ENCODE peak calls at places on chromosome 21, in ten cellular contexts. One of them, this sample, is unnamed.

GRCh38 chr21:34844924-34845238 is 176.1 kb downstream of the CLIC6 start:
- DNase-seq in lower leg skin: no peak
- DNase-seq in fibroblast of pulmonary artery: no peak
- DNase-seq in H9: no peak
- DNase-seq in cardiac muscle cell: no peak
- DNase-seq in HL-60: no peak
- DNase-seq in osteocyte: no peak
- DNase-seq in gastrocnemius medialis: no peak
- DNase-seq in foreskin keratinocyte: no peak
- DNase-seq in pancreas: no peak
- DNase-seq in this sample: no peak

GRCh38 chr21:29511076-29511475 is 212.4 kb downstream of the BACH1 start:
- DNase-seq in lower leg skin: no peak
- DNase-seq in fibroblast of pulmonary artery: no peak
- DNase-seq in H9: no peak
- DNase-seq in cardiac muscle cell: no peak
- DNase-seq in HL-60: no peak
- DNase-seq in osteocyte: no peak
- DNase-seq in gastrocnemius medialis: no peak
- DNase-seq in foreskin keratinocyte: no peak
- DNase-seq in pancreas: no peak
- DNase-seq in this sample: no peak

GRCh38 chr21:15121097-15121654 is 56.4 kb upstream of the NRIP1 start:
- DNase-seq in lower leg skin: no peak
- DNase-seq in fibroblast of pulmonary artery: no peak
- DNase-seq in H9: no peak
- DNase-seq in cardiac muscle cell: no peak
- DNase-seq in HL-60: no peak
- DNase-seq in osteocyte: no peak
- DNase-seq in gastrocnemius medialis: no peak
- DNase-seq in foreskin keratinocyte: no peak
- DNase-seq in pancreas: no peak
- DNase-seq in this sample: no peak

GRCh38 chr21:41369915-41370839 is 8.3 kb downstream of the MX2 start:
- DNase-seq in lower leg skin: peak; percentile 70
- DNase-seq in fibroblast of pulmonary artery: no peak
- DNase-seq in H9: no peak
- DNase-seq in cardiac muscle cell: no peak
- DNase-seq in HL-60: no peak
- DNase-seq in osteocyte: no peak
- DNase-seq in gastrocnemius medialis: no peak
- DNase-seq in foreskin keratinocyte: no peak
- DNase-seq in pancreas: no peak
- DNase-seq in this sample: no peak

GRCh38 chr21:42118901-42119300 is 47.8 kb downstream of the UMODL1 start:
- DNase-seq in lower leg skin: no peak
- DNase-seq in fibroblast of pulmonary artery: no peak
- DNase-seq in H9: no peak
- DNase-seq in cardiac muscle cell: no peak
- DNase-seq in HL-60: no peak
- DNase-seq in osteocyte: no peak
- DNase-seq in gastrocnemius medialis: no peak
- DNase-seq in foreskin keratinocyte: no peak
- DNase-seq in pancreas: no peak
- DNase-seq in this sample: no peak

GRCh38 chr21:33117268-33117888 is 47.4 kb downstream of the OLIG1 start:
- DNase-seq in lower leg skin: peak; percentile 63
- DNase-seq in fibroblast of pulmonary artery: no peak
- DNase-seq in H9: no peak
- DNase-seq in cardiac muscle cell: no peak
- DNase-seq in HL-60: no peak
- DNase-seq in osteocyte: no peak
- DNase-seq in gastrocnemius medialis: no peak
- DNase-seq in foreskin keratinocyte: no peak
- DNase-seq in pancreas: no peak
- DNase-seq in this sample: no peak

GRCh38 chr21:44064852-44065403 is 42.3 kb upstream of the PWP2 start:
- DNase-seq in lower leg skin: peak; percentile 29
- DNase-seq in fibroblast of pulmonary artery: no peak
- DNase-seq in H9: no peak
- DNase-seq in cardiac muscle cell: no peak
- DNase-seq in HL-60: no peak
- DNase-seq in osteocyte: no peak
- DNase-seq in gastrocnemius medialis: no peak
- DNase-seq in foreskin keratinocyte: no peak
- DNase-seq in pancreas: no peak
- DNase-seq in this sample: no peak

GRCh38 chr21:16773206-16773605 is 739.6 kb upstream of the CXADR start:
- DNase-seq in lower leg skin: no peak
- DNase-seq in fibroblast of pulmonary artery: peak; percentile 45
- DNase-seq in H9: no peak
- DNase-seq in cardiac muscle cell: no peak
- DNase-seq in HL-60: no peak
- DNase-seq in osteocyte: no peak
- DNase-seq in gastrocnemius medialis: no peak
- DNase-seq in foreskin keratinocyte: peak; percentile 32
- DNase-seq in pancreas: no peak
- DNase-seq in this sample: no peak

GRCh38 chr21:37658121-37658993 is 257.9 kb downstream of the KCNJ6 start:
- DNase-seq in lower leg skin: no peak
- DNase-seq in fibroblast of pulmonary artery: no peak
- DNase-seq in H9: no peak
- DNase-seq in cardiac muscle cell: no peak
- DNase-seq in HL-60: no peak
- DNase-seq in osteocyte: no peak
- DNase-seq in gastrocnemius medialis: no peak
- DNase-seq in foreskin keratinocyte: no peak
- DNase-seq in pancreas: no peak
- DNase-seq in this sample: no peak

GRCh38 chr21:37659874-37660273 is 256.4 kb downstream of the KCNJ6 start:
- DNase-seq in lower leg skin: no peak
- DNase-seq in fibroblast of pulmonary artery: no peak
- DNase-seq in H9: no peak
- DNase-seq in cardiac muscle cell: no peak
- DNase-seq in HL-60: no peak
- DNase-seq in osteocyte: no peak
- DNase-seq in gastrocnemius medialis: no peak
- DNase-seq in foreskin keratinocyte: no peak
- DNase-seq in pancreas: no peak
- DNase-seq in this sample: no peak

GRCh38 chr21:37656899-37657298 is 259.4 kb downstream of the KCNJ6 start:
- DNase-seq in lower leg skin: no peak
- DNase-seq in fibroblast of pulmonary artery: no peak
- DNase-seq in H9: no peak
- DNase-seq in cardiac muscle cell: no peak
- DNase-seq in HL-60: no peak
- DNase-seq in osteocyte: peak; percentile 60
- DNase-seq in gastrocnemius medialis: no peak
- DNase-seq in foreskin keratinocyte: no peak
- DNase-seq in pancreas: no peak
- DNase-seq in this sample: no peak

GRCh38 chr21:37660709-37661108 is 255.5 kb downstream of the KCNJ6 start:
- DNase-seq in lower leg skin: no peak
- DNase-seq in fibroblast of pulmonary artery: no peak
- DNase-seq in H9: no peak
- DNase-seq in cardiac muscle cell: no peak
- DNase-seq in HL-60: no peak
- DNase-seq in osteocyte: no peak
- DNase-seq in gastrocnemius medialis: no peak
- DNase-seq in foreskin keratinocyte: no peak
- DNase-seq in pancreas: no peak
- DNase-seq in this sample: no peak

GRCh38 chr21:37658994-37659458 is 257.2 kb downstream of the KCNJ6 start:
- DNase-seq in lower leg skin: no peak
- DNase-seq in fibroblast of pulmonary artery: peak; percentile 77
- DNase-seq in H9: no peak
- DNase-seq in cardiac muscle cell: no peak
- DNase-seq in HL-60: no peak
- DNase-seq in osteocyte: no peak
- DNase-seq in gastrocnemius medialis: peak; percentile 6
- DNase-seq in foreskin keratinocyte: peak; percentile 84
- DNase-seq in pancreas: peak; percentile 29
- DNase-seq in this sample: peak; percentile 83
- TF ChIP-seq CTCF in lower leg skin: no peak
- TF ChIP-seq CTCF in fibroblast of pulmonary artery: peak; percentile 40
- TF ChIP-seq CTCF in H9: no peak
- TF ChIP-seq CTCF in cardiac muscle cell: peak; percentile 23
- TF ChIP-seq CTCF in HL-60: no peak
- TF ChIP-seq CTCF in osteocyte: peak; percentile 52
- TF ChIP-seq CTCF in gastrocnemius medialis: peak; percentile 18
- TF ChIP-seq CTCF in foreskin keratinocyte: peak; percentile 65
- TF ChIP-seq CTCF in pancreas: peak; percentile 25
- TF ChIP-seq CTCF in this sample: peak; percentile 26

DNA sequence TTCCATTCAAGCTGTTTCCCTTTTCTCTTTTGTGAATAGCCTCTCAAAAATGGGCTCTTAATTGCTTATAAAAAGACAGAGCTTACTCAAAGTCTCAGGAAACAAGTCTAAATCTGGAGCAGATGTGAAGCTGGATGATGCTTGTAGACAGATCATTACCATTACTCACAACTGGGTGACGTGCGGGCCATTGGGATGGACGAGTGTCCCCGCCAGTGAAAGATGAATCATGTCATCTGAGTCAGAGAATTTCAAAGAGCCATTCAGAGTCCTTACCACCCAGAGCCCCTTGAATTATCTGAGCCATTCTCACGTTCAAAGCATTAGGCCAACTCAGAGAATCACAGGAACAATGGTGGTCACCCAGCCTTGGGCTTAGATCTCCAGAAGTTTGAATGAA is 134.6 kb downstream of the HUNK start:
- DNase-seq in lower leg skin: no peak
- DNase-seq in fibroblast of pulmonary artery: no peak
- DNase-seq in H9: no peak
- DNase-seq in cardiac muscle cell: no peak
- DNase-seq in HL-60: no peak
- DNase-seq in osteocyte: no peak
- DNase-seq in gastrocnemius medialis: no peak
- DNase-seq in foreskin keratinocyte: peak; percentile 6
- DNase-seq in pancreas: no peak
- DNase-seq in this sample: peak; percentile 47
- TF ChIP-seq CTCF in lower leg skin: no peak
- TF ChIP-seq CTCF in fibroblast of pulmonary artery: no peak
- TF ChIP-seq CTCF in H9: no peak
- TF ChIP-seq CTCF in cardiac muscle cell: no peak
- TF ChIP-seq CTCF in HL-60: no peak
- TF ChIP-seq CTCF in osteocyte: no peak
- TF ChIP-seq CTCF in gastrocnemius medialis: no peak
- TF ChIP-seq CTCF in foreskin keratinocyte: no peak
- TF ChIP-seq CTCF in pancreas: no peak
- TF ChIP-seq CTCF in this sample: no peak

GRCh38 chr21:45116066-45116465 is 41.7 kb downstream of the ADARB1 start:
- DNase-seq in lower leg skin: no peak
- DNase-seq in fibroblast of pulmonary artery: no peak
- DNase-seq in H9: no peak
- DNase-seq in cardiac muscle cell: no peak
- DNase-seq in HL-60: no peak
- DNase-seq in osteocyte: no peak
- DNase-seq in gastrocnemius medialis: no peak
- DNase-seq in foreskin keratinocyte: no peak
- DNase-seq in pancreas: no peak
- DNase-seq in this sample: no peak

GRCh38 chr21:45119812-45120211 is 45.4 kb downstream of the ADARB1 start:
- DNase-seq in lower leg skin: no peak
- DNase-seq in fibroblast of pulmonary artery: no peak
- DNase-seq in H9: no peak
- DNase-seq in cardiac muscle cell: no peak
- DNase-seq in HL-60: no peak
- DNase-seq in osteocyte: no peak
- DNase-seq in gastrocnemius medialis: no peak
- DNase-seq in foreskin keratinocyte: no peak
- DNase-seq in pancreas: no peak
- DNase-seq in this sample: no peak

GRCh38 chr21:45117314-45117713 is 42.9 kb downstream of the ADARB1 start:
- DNase-seq in lower leg skin: no peak
- DNase-seq in fibroblast of pulmonary artery: no peak
- DNase-seq in H9: no peak
- DNase-seq in cardiac muscle cell: no peak
- DNase-seq in HL-60: no peak
- DNase-seq in osteocyte: no peak
- DNase-seq in gastrocnemius medialis: no peak
- DNase-seq in foreskin keratinocyte: no peak
- DNase-seq in pancreas: no peak
- DNase-seq in this sample: no peak

GRCh38 chr21:45120975-45121374 is 46.6 kb downstream of the ADARB1 start:
- DNase-seq in lower leg skin: no peak
- DNase-seq in fibroblast of pulmonary artery: no peak
- DNase-seq in H9: no peak
- DNase-seq in cardiac muscle cell: no peak
- DNase-seq in HL-60: no peak
- DNase-seq in osteocyte: no peak
- DNase-seq in gastrocnemius medialis: no peak
- DNase-seq in foreskin keratinocyte: no peak
- DNase-seq in pancreas: no peak
- DNase-seq in this sample: no peak

DNA sequence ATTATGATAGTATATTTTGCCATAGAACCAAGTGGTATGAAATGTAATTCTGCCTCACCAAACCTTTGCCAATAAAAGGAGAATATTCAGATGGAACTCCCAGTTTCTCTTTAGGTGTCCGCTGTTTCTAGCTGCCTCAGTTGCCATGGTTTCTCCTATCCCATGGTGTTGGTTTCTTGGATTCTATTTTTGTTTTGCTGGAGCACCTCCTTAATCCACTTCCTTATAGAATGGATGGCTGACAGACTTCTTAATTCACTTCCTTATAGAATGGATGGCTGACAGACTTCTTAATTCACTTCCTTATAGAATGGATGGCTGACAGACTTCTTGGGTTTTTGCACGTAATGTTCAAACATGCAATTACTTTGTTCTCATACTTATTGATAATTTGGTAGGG is 43.7 kb downstream of the ADARB1 start:
- DNase-seq in lower leg skin: no peak
- DNase-seq in fibroblast of pulmonary artery: no peak
- DNase-seq in H9: no peak
- DNase-seq in cardiac muscle cell: no peak
- DNase-seq in HL-60: no peak
- DNase-seq in osteocyte: no peak
- DNase-seq in gastrocnemius medialis: no peak
- DNase-seq in foreskin keratinocyte: no peak
- DNase-seq in pancreas: no peak
- DNase-seq in this sample: no peak
- TF ChIP-seq CTCF in lower leg skin: no peak
- TF ChIP-seq CTCF in fibroblast of pulmonary artery: no peak
- TF ChIP-seq CTCF in H9: no peak
- TF ChIP-seq CTCF in cardiac muscle cell: no peak
- TF ChIP-seq CTCF in HL-60: no peak
- TF ChIP-seq CTCF in osteocyte: no peak
- TF ChIP-seq CTCF in gastrocnemius medialis: no peak
- TF ChIP-seq CTCF in foreskin keratinocyte: no peak
- TF ChIP-seq CTCF in pancreas: no peak
- TF ChIP-seq CTCF in this sample: no peak

DNA sequence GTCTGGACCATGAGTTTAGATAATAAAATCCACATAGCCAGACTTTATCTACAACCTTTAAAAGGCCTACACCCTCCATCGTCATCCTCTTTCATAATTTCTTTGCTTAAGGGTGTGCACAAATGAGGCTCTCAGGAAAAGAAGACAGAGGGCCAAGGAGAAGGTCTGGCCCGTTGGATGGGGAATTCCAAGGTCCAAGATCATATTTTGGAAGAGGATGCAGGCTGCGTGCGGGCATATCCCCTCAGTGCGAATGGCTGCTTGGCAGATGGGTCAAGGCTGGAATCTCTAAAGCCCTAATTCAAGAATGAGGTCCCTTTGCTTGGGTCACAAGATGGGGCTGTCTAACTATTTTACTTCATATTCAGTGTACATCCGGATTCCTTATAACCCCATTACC is 782.2 kb upstream of the NCAM2 start:
- DNase-seq in lower leg skin: no peak
- DNase-seq in fibroblast of pulmonary artery: no peak
- DNase-seq in H9: no peak
- DNase-seq in cardiac muscle cell: no peak
- DNase-seq in HL-60: no peak
- DNase-seq in osteocyte: no peak
- DNase-seq in gastrocnemius medialis: no peak
- DNase-seq in foreskin keratinocyte: no peak
- DNase-seq in pancreas: no peak
- DNase-seq in this sample: no peak
- TF ChIP-seq CTCF in lower leg skin: no peak
- TF ChIP-seq CTCF in fibroblast of pulmonary artery: no peak
- TF ChIP-seq CTCF in H9: no peak
- TF ChIP-seq CTCF in cardiac muscle cell: no peak
- TF ChIP-seq CTCF in HL-60: no peak
- TF ChIP-seq CTCF in osteocyte: no peak
- TF ChIP-seq CTCF in gastrocnemius medialis: no peak
- TF ChIP-seq CTCF in foreskin keratinocyte: no peak
- TF ChIP-seq CTCF in pancreas: no peak
- TF ChIP-seq CTCF in this sample: no peak